ENCODE peak calls at places on chromosome 12, in five cellular contexts. E is bronchial epithelial cell, W is cardiac muscle cell, H is lower leg skin, U is WTC11. J is an unnamed sample.

GRCh38 chr12:63821781-63822251 is 22.7 kb upstream of the SRGAP1 start:
- DNase-seq in E (no peak), W (peak), H (no peak), U (peak), J (no peak)

GRCh38 chr12:4111010-4111409 is 162.6 kb upstream of the CCND2 start:
- DNase-seq in E (no peak), W (no peak), H (no peak), U (no peak), J (no peak)

GRCh38 chr12:113064395-113065125 is 8.0 kb downstream of the DTX1 start:
- DNase-seq in E (no peak), W (no peak), H (no peak), U (no peak), J (no peak)

GRCh38 chr12:93032748-93033147 is 103.7 kb upstream of the EEA1 start:
- DNase-seq in E (no peak), W (peak), H (no peak), U (no peak), J (no peak)

GRCh38 chr12:121111684-121112083 is 21.0 kb upstream of the P2RX7 start:
- DNase-seq in E (no peak), W (no peak), H (no peak), U (no peak), J (no peak)

GRCh38 chr12:110846615-110847566 is at the start of gene CCDC63:
- DNase-seq in E (no peak), W (peak), H (peak), U (peak), J (peak)

GRCh38 chr12:50017047-50017446 is 8.2 kb downstream of the RACGAP1 start:
- DNase-seq in E (peak), W (peak), H (peak), U (no peak), J (no peak)

GRCh38 chr12:32365473-32366064 is 33.8 kb upstream of the FGD4 start:
- DNase-seq in E (peak), W (peak), H (peak), U (peak), J (peak)

GRCh38 chr12:112537710-112538396 is 119.1 kb downstream of the PTPN11 start:
- DNase-seq in E (no peak), W (peak), H (no peak), U (peak), J (no peak)

GRCh38 chr12:108734200-108734906 is 3.0 kb upstream of the CORO1C start:
- DNase-seq in E (peak), W (peak), H (peak), U (no peak), J (no peak)

GRCh38 chr12:104508752-104509446 is 52.2 kb downstream of the CHST11 start:
- DNase-seq in E (no peak), W (no peak), H (no peak), U (no peak), J (no peak)

GRCh38 chr12:79121486-79121885 is 256.9 kb downstream of the SYT1 start:
- DNase-seq in E (peak), W (peak), H (no peak), U (peak), J (no peak)

GRCh38 chr12:57138526-57139272 is 8.7 kb downstream of the LRP1-AS start:
- DNase-seq in E (no peak), W (peak), H (peak), U (no peak), J (no peak)

GRCh38 chr12:109671482-109671881 is 42.1 kb upstream of the FAM222A start:
- DNase-seq in E (peak), W (no peak), H (no peak), U (no peak), J (no peak)

GRCh38 chr12:64722835-64723234 is 36.4 kb downstream of the GNS start:
- DNase-seq in E (no peak), W (no peak), H (no peak), U (no peak), J (no peak)

GRCh38 chr12:106118-106561 is 39.6 kb downstream of the IQSEC3 start:
- DNase-seq in E (no peak), W (no peak), H (no peak), U (peak), J (no peak)

GRCh38 chr12:113955109-113955970 is 10.8 kb downstream of the RBM19 start:
- DNase-seq in E (peak), W (peak), H (no peak), U (peak), J (peak)

GRCh38 chr12:113959096-113959495 is 7.0 kb downstream of the RBM19 start:
- DNase-seq in E (no peak), W (no peak), H (no peak), U (no peak), J (no peak)

GRCh38 chr12:122517877-122518276 is 8.9 kb downstream of the RSRC2 start:
- DNase-seq in E (no peak), W (peak), H (no peak), U (no peak), J (no peak)

GRCh38 chr12:45729233-45730115 is at the start of gene ARID2:
- DNase-seq in E (peak), W (peak), H (peak), U (peak), J (peak)

GRCh38 chr12:112025808-112026375 is 12.7 kb downstream of the ERP29 start:
- DNase-seq in E (peak), W (no peak), H (no peak), U (no peak), J (no peak)

GRCh38 chr12:52058631-52059324 is 7.5 kb downstream of the NR4A1 start:
- DNase-seq in E (no peak), W (peak), H (no peak), U (no peak), J (no peak)

GRCh38 chr12:105705765-105706164 is 375.3 kb downstream of the C12orf75 start:
- DNase-seq in E (peak), W (peak), H (peak), U (peak), J (peak)

GRCh38 chr12:54935235-54935951 is 49.2 kb downstream of the TESPA1 start:
- DNase-seq in E (peak), W (peak), H (no peak), U (no peak), J (no peak)

GRCh38 chr12:12004524-12004923 is 66.2 kb upstream of the BCL2L14 start:
- DNase-seq in E (no peak), W (no peak), H (no peak), U (no peak), J (no peak)

GRCh38 chr12:104108755-104109445 is 29.1 kb downstream of the NFYB start:
- DNase-seq in E (peak), W (peak), H (peak), U (peak), J (peak)

GRCh38 chr12:48143898-48144297 is 13.4 kb downstream of the ASB8 start:
- DNase-seq in E (no peak), W (no peak), H (no peak), U (no peak), J (no peak)

GRCh38 chr12:20150835-20151234 is 217.5 kb upstream of the PDE3A start:
- DNase-seq in E (no peak), W (no peak), H (no peak), U (no peak), J (no peak)

GRCh38 chr12:83676896-83677295 is 990.2 kb downstream of the TMTC2 start:
- DNase-seq in E (no peak), W (no peak), H (no peak), U (no peak), J (no peak)

GRCh38 chr12:47034661-47035060 is 44.8 kb upstream of the PCED1B start:
- DNase-seq in E (no peak), W (peak), H (no peak), U (no peak), J (no peak)

GRCh38 chr12:87820524-87821194 is 208.5 kb downstream of the C12orf50 start:
- DNase-seq in E (peak), W (peak), H (no peak), U (no peak), J (no peak)

GRCh38 chr12:74626397-74626796 is 88.8 kb downstream of the ATXN7L3B start:
- DNase-seq in E (no peak), W (no peak), H (no peak), U (no peak), J (no peak)

GRCh38 chr12:26338574-26339572 is 143.5 kb downstream of the SSPN start:
- DNase-seq in E (peak), W (peak), H (no peak), U (no peak), J (peak)

GRCh38 chr12:122145505-122146330 is 28.3 kb downstream of the IL31 start:
- DNase-seq in E (no peak), W (no peak), H (no peak), U (no peak), J (no peak)

GRCh38 chr12:94074970-94075695 is 73.2 kb upstream of the PLXNC1 start:
- DNase-seq in E (peak), W (peak), H (peak), U (no peak), J (no peak)

GRCh38 chr12:28869197-28869596 is 279.9 kb upstream of the FAR2 start:
- DNase-seq in E (peak), W (peak), H (no peak), U (no peak), J (no peak)

GRCh38 chr12:13074396-13075113 is 28.9 kb downstream of the GSG1 start:
- DNase-seq in E (no peak), W (peak), H (no peak), U (no peak), J (no peak)

GRCh38 chr12:123391546-123392343 is 7.8 kb downstream of the KMT5A start:
- DNase-seq in E (no peak), W (no peak), H (no peak), U (no peak), J (no peak)

GRCh38 chr12:82740129-82741000 is 53.7 kb downstream of the TMTC2 start:
- DNase-seq in E (peak), W (peak), H (no peak), U (no peak), J (no peak)

GRCh38 chr12:116267948-116268347 is 9.5 kb downstream of the MED13L start:
- DNase-seq in E (no peak), W (no peak), H (no peak), U (no peak), J (no peak)

GRCh38 chr12:116264525-116265070 is 12.9 kb downstream of the MED13L start:
- DNase-seq in E (no peak), W (no peak), H (no peak), U (no peak), J (no peak)

GRCh38 chr12:116265361-116266128 is 11.9 kb downstream of the MED13L start:
- DNase-seq in E (no peak), W (no peak), H (no peak), U (no peak), J (no peak)

GRCh38 chr12:116266220-116266619 is 11.3 kb downstream of the MED13L start:
- DNase-seq in E (peak), W (no peak), H (no peak), U (no peak), J (no peak)

DNA sequence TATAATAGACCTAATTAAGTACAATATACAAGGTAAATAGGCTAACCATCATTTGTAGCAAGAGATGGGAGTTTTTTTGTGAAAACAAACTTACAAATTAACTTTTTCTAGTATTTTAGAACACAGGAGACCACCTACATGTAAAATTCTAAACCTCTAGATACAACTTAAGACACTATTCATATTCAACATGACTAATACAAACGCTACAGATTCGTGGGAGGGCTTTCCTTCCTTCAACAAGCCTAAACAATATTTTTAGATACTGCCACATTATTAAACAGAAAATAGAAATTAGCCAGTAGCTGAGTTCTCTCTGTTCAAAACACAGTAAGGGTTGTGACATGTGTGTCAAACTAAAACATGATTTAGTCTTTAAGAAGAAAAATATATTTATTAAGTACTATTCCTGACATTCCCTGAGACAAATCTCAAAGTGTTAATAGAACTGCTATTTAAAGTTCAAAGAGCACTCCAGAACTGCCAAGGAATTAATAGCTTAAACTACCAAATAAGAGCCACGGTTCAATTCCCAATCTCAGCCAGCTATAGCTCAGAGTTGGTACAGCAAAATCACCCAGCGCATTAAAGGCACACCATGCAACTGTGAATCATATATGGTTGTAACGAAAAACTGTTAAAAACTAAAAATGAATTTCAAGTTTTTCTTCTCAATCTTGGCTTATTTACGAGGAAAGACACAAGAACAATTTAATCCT is 10.7 kb downstream of the MED13L start:
- DNase-seq in E (peak), W (no peak), H (no peak), U (no peak), J (no peak)
- TF ChIP-seq CTCF in E (no peak), W (no peak), H (no peak), U (no peak), J (no peak)

GRCh38 chr12:67789266-67789665 is 140.7 kb downstream of the DYRK2 start:
- DNase-seq in E (no peak), W (no peak), H (no peak), U (no peak), J (no peak)

GRCh38 chr12:67786086-67786485 is 137.5 kb downstream of the DYRK2 start:
- DNase-seq in E (no peak), W (no peak), H (no peak), U (no peak), J (no peak)

GRCh38 chr12:67784831-67785230 is 136.3 kb downstream of the DYRK2 start:
- DNase-seq in E (no peak), W (no peak), H (no peak), U (no peak), J (no peak)

GRCh38 chr12:67790660-67791059 is 142.1 kb downstream of the DYRK2 start:
- DNase-seq in E (no peak), W (no peak), H (no peak), U (no peak), J (no peak)

GRCh38 chr12:67788118-67788517 is 139.6 kb downstream of the DYRK2 start:
- DNase-seq in E (no peak), W (no peak), H (no peak), U (no peak), J (no peak)
- TF ChIP-seq CTCF in E (no peak), W (no peak), H (no peak), U (no peak), J (no peak)

GRCh38 chr12:22683131-22683530 is 58.2 kb downstream of the ETNK1 start:
- DNase-seq in E (no peak), W (no peak), H (no peak), U (no peak), J (no peak)
- TF ChIP-seq CTCF in E (no peak), W (no peak), H (no peak), U (no peak), J (no peak)

DNA sequence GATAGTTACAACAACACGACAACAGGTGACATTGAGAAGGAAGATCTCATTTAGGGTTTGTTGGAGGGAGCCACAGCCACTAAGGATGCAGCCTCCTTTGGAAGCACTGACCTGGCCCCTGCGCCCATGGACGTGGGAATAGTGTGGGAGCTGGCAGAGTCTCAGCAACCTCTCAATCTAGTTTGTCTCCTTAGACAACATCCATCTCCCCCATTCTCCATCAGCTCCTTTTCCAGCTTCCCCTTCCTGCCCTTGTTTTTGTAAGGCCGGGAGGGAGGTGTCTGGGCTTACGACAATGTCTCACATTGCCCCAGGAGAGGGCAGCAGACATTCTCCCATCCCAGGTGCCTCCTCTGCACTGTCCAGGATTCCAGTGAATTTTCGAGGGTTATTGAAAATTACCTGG is 170.2 kb upstream of the PZP start:
- DNase-seq in E (peak), W (peak), H (no peak), U (peak), J (no peak)
- TF ChIP-seq CTCF in E (peak), W (peak), H (no peak), U (no peak), J (peak)

GRCh38 chr12:90953956-90954421 is 987 bp downstream of the CCER1 start:
- DNase-seq in E (no peak), W (peak), H (no peak), U (peak), J (no peak)
- TF ChIP-seq CTCF in E (peak), W (peak), H (no peak), U (peak), J (peak)